ENCODE peak calls at places on chromosomes 16 and 17, in eight cellular contexts. One of them, this sample, is unnamed. For H3K36me3, the result is how much of the 10 kb centered on the place peaks cover.

GRCh38 chr17:36877774-36878173 is 59.5 kb upstream of the LHX1 start:
- DNase-seq in sigmoid colon: no peak
- DNase-seq in esophagus muscularis mucosa: no peak
- DNase-seq in testis: no peak
- DNase-seq in IMR-90: peak
- DNase-seq in ovary: no peak
- DNase-seq in stomach: no peak
- DNase-seq in transverse colon: no peak
- DNase-seq in this sample: peak

GRCh38 chr17:31825961-31826691 is 32.9 kb downstream of the COPRS start:
- DNase-seq in ovary: no peak
- DNase-seq in sigmoid colon: no peak
- DNase-seq in testis: no peak
- DNase-seq in IMR-90: peak
- DNase-seq in stomach: no peak
- DNase-seq in transverse colon: no peak
- DNase-seq in esophagus muscularis mucosa: no peak
- DNase-seq in this sample: no peak

GRCh38 chr17:61389670-61390478 is 9.8 kb upstream of the TBX2 start:
- DNase-seq in sigmoid colon: no peak
- DNase-seq in IMR-90: peak
- DNase-seq in stomach: peak
- DNase-seq in testis: no peak
- DNase-seq in transverse colon: peak
- DNase-seq in ovary: no peak
- DNase-seq in esophagus muscularis mucosa: no peak
- DNase-seq in this sample: peak

GRCh38 chr16:72947379-72948237 is 100.3 kb downstream of the ZFHX3 start:
- DNase-seq in stomach: no peak
- DNase-seq in esophagus muscularis mucosa: no peak
- DNase-seq in transverse colon: no peak
- DNase-seq in IMR-90: no peak
- DNase-seq in testis: no peak
- DNase-seq in sigmoid colon: no peak
- DNase-seq in ovary: no peak
- DNase-seq in this sample: peak

GRCh38 chr17:3845361-3845753 is 689 bp downstream of the NCBP3 start:
- DNase-seq in transverse colon: peak
- DNase-seq in stomach: no peak
- DNase-seq in ovary: no peak
- DNase-seq in IMR-90: no peak
- DNase-seq in esophagus muscularis mucosa: no peak
- DNase-seq in testis: peak
- DNase-seq in sigmoid colon: no peak
- DNase-seq in this sample: no peak

GRCh38 chr16:30949655-30950515 is 1.0 kb downstream of the ORAI3 start:
- DNase-seq in transverse colon: peak
- DNase-seq in IMR-90: peak
- DNase-seq in esophagus muscularis mucosa: peak
- DNase-seq in stomach: peak
- DNase-seq in sigmoid colon: peak
- DNase-seq in testis: peak
- DNase-seq in ovary: peak
- DNase-seq in this sample: peak

GRCh38 chr16:23416816-23417215 is 36.2 kb downstream of the COG7 start:
- DNase-seq in ovary: no peak
- DNase-seq in IMR-90: no peak
- DNase-seq in testis: no peak
- DNase-seq in stomach: no peak
- DNase-seq in esophagus muscularis mucosa: no peak
- DNase-seq in sigmoid colon: no peak
- DNase-seq in transverse colon: no peak
- DNase-seq in this sample: no peak

GRCh38 chr16:66324785-66325184 is 41.7 kb upstream of the CDH5 start:
- DNase-seq in testis: no peak
- DNase-seq in transverse colon: no peak
- DNase-seq in IMR-90: no peak
- DNase-seq in stomach: no peak
- DNase-seq in ovary: no peak
- DNase-seq in esophagus muscularis mucosa: no peak
- DNase-seq in sigmoid colon: no peak
- DNase-seq in this sample: no peak

GRCh38 chr17:39231587-39232551 is 6.1 kb upstream of the STAC2 start:
- DNase-seq in esophagus muscularis mucosa: no peak
- DNase-seq in stomach: peak
- DNase-seq in sigmoid colon: peak
- DNase-seq in IMR-90: peak
- DNase-seq in transverse colon: peak
- DNase-seq in ovary: no peak
- DNase-seq in testis: peak
- DNase-seq in this sample: peak

GRCh38 chr16:11050954-11051353 is 106.6 kb downstream of the CLEC16A start:
- DNase-seq in testis: no peak
- DNase-seq in sigmoid colon: peak
- DNase-seq in ovary: no peak
- DNase-seq in transverse colon: no peak
- DNase-seq in IMR-90: no peak
- DNase-seq in esophagus muscularis mucosa: no peak
- DNase-seq in stomach: no peak
- DNase-seq in this sample: no peak

GRCh38 chr16:9409753-9410493 is 318.5 kb downstream of the HAPSTR1 start:
- DNase-seq in testis: no peak
- DNase-seq in stomach: no peak
- DNase-seq in sigmoid colon: no peak
- DNase-seq in transverse colon: no peak
- DNase-seq in IMR-90: no peak
- DNase-seq in ovary: no peak
- DNase-seq in esophagus muscularis mucosa: no peak
- DNase-seq in this sample: no peak

GRCh38 chr17:51056813-51057510 is 63.7 kb downstream of the SPAG9 start:
- DNase-seq in ovary: peak
- DNase-seq in sigmoid colon: no peak
- DNase-seq in transverse colon: no peak
- DNase-seq in stomach: no peak
- DNase-seq in esophagus muscularis mucosa: no peak
- DNase-seq in IMR-90: peak
- DNase-seq in testis: peak
- DNase-seq in this sample: peak

GRCh38 chr16:88811600-88811849 is 203 bp downstream of the APRT start:
- DNase-seq in esophagus muscularis mucosa: no peak
- DNase-seq in IMR-90: no peak
- DNase-seq in stomach: no peak
- DNase-seq in sigmoid colon: no peak
- DNase-seq in testis: no peak
- DNase-seq in ovary: no peak
- DNase-seq in transverse colon: no peak
- DNase-seq in this sample: no peak

GRCh38 chr17:15238064-15238463 is 27.1 kb downstream of the PMP22 start:
- DNase-seq in ovary: no peak
- DNase-seq in transverse colon: no peak
- DNase-seq in testis: no peak
- DNase-seq in IMR-90: no peak
- DNase-seq in sigmoid colon: no peak
- DNase-seq in esophagus muscularis mucosa: no peak
- DNase-seq in stomach: no peak
- DNase-seq in this sample: peak

GRCh38 chr16:81740163-81740562 is 38.9 kb upstream of the PLCG2 start:
- DNase-seq in IMR-90: no peak
- DNase-seq in sigmoid colon: no peak
- DNase-seq in transverse colon: peak
- DNase-seq in ovary: no peak
- DNase-seq in esophagus muscularis mucosa: no peak
- DNase-seq in stomach: no peak
- DNase-seq in testis: no peak
- DNase-seq in this sample: no peak

GRCh38 chr16:15452456-15452855 is 18.1 kb downstream of the BMERB1 start:
- DNase-seq in sigmoid colon: no peak
- DNase-seq in transverse colon: no peak
- DNase-seq in stomach: no peak
- DNase-seq in ovary: no peak
- DNase-seq in esophagus muscularis mucosa: no peak
- DNase-seq in testis: no peak
- DNase-seq in IMR-90: no peak
- DNase-seq in this sample: no peak

GRCh38 chr16:17134586-17134985 is 336.2 kb downstream of the XYLT1 start:
- DNase-seq in esophagus muscularis mucosa: no peak
- DNase-seq in transverse colon: no peak
- DNase-seq in sigmoid colon: no peak
- DNase-seq in testis: no peak
- DNase-seq in ovary: no peak
- DNase-seq in IMR-90: no peak
- DNase-seq in stomach: no peak
- DNase-seq in this sample: no peak

GRCh38 chr16:80993293-80993691 is 13.4 kb downstream of the CMC2 start:
- DNase-seq in stomach: peak
- DNase-seq in ovary: no peak
- DNase-seq in testis: no peak
- DNase-seq in transverse colon: no peak
- DNase-seq in esophagus muscularis mucosa: no peak
- DNase-seq in sigmoid colon: no peak
- DNase-seq in IMR-90: peak
- DNase-seq in this sample: no peak

GRCh38 chr16:89473791-89474414 is 16.5 kb downstream of the ANKRD11 start:
- DNase-seq in esophagus muscularis mucosa: no peak
- DNase-seq in transverse colon: no peak
- DNase-seq in ovary: no peak
- DNase-seq in testis: no peak
- DNase-seq in sigmoid colon: no peak
- DNase-seq in stomach: no peak
- DNase-seq in IMR-90: peak
- DNase-seq in this sample: no peak

GRCh38 chr17:5000237-5000639 is 2.5 kb downstream of the KIF1C start:
- DNase-seq in testis: no peak
- DNase-seq in esophagus muscularis mucosa: no peak
- DNase-seq in transverse colon: peak
- DNase-seq in ovary: peak
- DNase-seq in sigmoid colon: peak
- DNase-seq in stomach: peak
- DNase-seq in IMR-90: no peak
- DNase-seq in this sample: peak

GRCh38 chr17:4999429-5000093 is 1.8 kb downstream of the KIF1C start:
- DNase-seq in esophagus muscularis mucosa: no peak
- DNase-seq in sigmoid colon: no peak
- DNase-seq in transverse colon: no peak
- DNase-seq in stomach: no peak
- DNase-seq in testis: no peak
- DNase-seq in IMR-90: no peak
- DNase-seq in ovary: no peak
- DNase-seq in this sample: no peak

GRCh38 chr17:4998027-4998665 is 396 bp downstream of the KIF1C start:
- DNase-seq in transverse colon: peak
- DNase-seq in testis: peak
- DNase-seq in ovary: peak
- DNase-seq in esophagus muscularis mucosa: no peak
- DNase-seq in sigmoid colon: peak
- DNase-seq in IMR-90: no peak
- DNase-seq in stomach: peak
- DNase-seq in this sample: peak

GRCh38 chr17:4998666-4999428 is 1.1 kb downstream of the KIF1C start:
- DNase-seq in stomach: peak
- DNase-seq in IMR-90: no peak
- DNase-seq in esophagus muscularis mucosa: no peak
- DNase-seq in sigmoid colon: no peak
- DNase-seq in testis: no peak
- DNase-seq in ovary: no peak
- DNase-seq in transverse colon: peak
- DNase-seq in this sample: peak

GRCh38 chr17:4997302-4998026 is at the start of the genes INCA1 and KIF1C:
- DNase-seq in stomach: peak
- DNase-seq in esophagus muscularis mucosa: peak
- DNase-seq in transverse colon: peak
- DNase-seq in IMR-90: peak
- DNase-seq in ovary: peak
- DNase-seq in testis: peak
- DNase-seq in sigmoid colon: peak
- DNase-seq in this sample: peak
- TF ChIP-seq CTCF in stomach: no peak
- TF ChIP-seq CTCF in esophagus muscularis mucosa: no peak
- TF ChIP-seq CTCF in transverse colon: peak
- TF ChIP-seq CTCF in IMR-90: no peak
- TF ChIP-seq CTCF in ovary: peak
- TF ChIP-seq CTCF in testis: peak
- TF ChIP-seq CTCF in sigmoid colon: no peak
- TF ChIP-seq CTCF in this sample: no peak

GRCh38 chr17:62965649-62966425 is at the start of gene TANC2:
- DNase-seq in ovary: peak
- DNase-seq in esophagus muscularis mucosa: peak
- DNase-seq in IMR-90: peak
- DNase-seq in sigmoid colon: peak
- DNase-seq in transverse colon: peak
- DNase-seq in testis: peak
- DNase-seq in stomach: peak
- DNase-seq in this sample: peak
- TF ChIP-seq POLR2A in ovary: peak
- TF ChIP-seq POLR2A in esophagus muscularis mucosa: no peak
- TF ChIP-seq POLR2A in IMR-90: no peak
- TF ChIP-seq POLR2A in sigmoid colon: no peak
- TF ChIP-seq POLR2A in transverse colon: peak
- TF ChIP-seq POLR2A in testis: peak
- TF ChIP-seq POLR2A in stomach: no peak
- TF ChIP-seq POLR2A in this sample: peak

GRCh38 chr16:56478228-56479049 is 27.1 kb downstream of the OGFOD1 start:
- DNase-seq in sigmoid colon: no peak
- DNase-seq in esophagus muscularis mucosa: no peak
- DNase-seq in testis: no peak
- DNase-seq in ovary: no peak
- DNase-seq in IMR-90: peak
- DNase-seq in stomach: no peak
- DNase-seq in transverse colon: no peak
- DNase-seq in this sample: no peak
- H3K36me3 ChIP-seq in sigmoid colon: under half
- H3K36me3 ChIP-seq in esophagus muscularis mucosa: half or more
- H3K36me3 ChIP-seq in testis: under half
- H3K36me3 ChIP-seq in ovary: under half
- H3K36me3 ChIP-seq in IMR-90: under half
- H3K36me3 ChIP-seq in stomach: half or more
- H3K36me3 ChIP-seq in transverse colon: under half
- H3K36me3 ChIP-seq in this sample: under half

GRCh38 chr17:58254803-58255202 is 16.4 kb downstream of the LPO start:
- DNase-seq in IMR-90: no peak
- DNase-seq in stomach: no peak
- DNase-seq in testis: no peak
- DNase-seq in esophagus muscularis mucosa: no peak
- DNase-seq in ovary: no peak
- DNase-seq in sigmoid colon: peak
- DNase-seq in transverse colon: no peak
- DNase-seq in this sample: peak
- TF ChIP-seq CTCF in IMR-90: no peak
- TF ChIP-seq CTCF in stomach: no peak
- TF ChIP-seq CTCF in testis: no peak
- TF ChIP-seq CTCF in esophagus muscularis mucosa: no peak
- TF ChIP-seq CTCF in ovary: no peak
- TF ChIP-seq CTCF in sigmoid colon: no peak
- TF ChIP-seq CTCF in transverse colon: no peak
- TF ChIP-seq CTCF in this sample: peak

GRCh38 chr17:81578038-81578441 is 25.9 kb upstream of the FAAP100 start:
- DNase-seq in sigmoid colon: no peak
- DNase-seq in testis: no peak
- DNase-seq in IMR-90: peak
- DNase-seq in ovary: no peak
- DNase-seq in transverse colon: no peak
- DNase-seq in esophagus muscularis mucosa: no peak
- DNase-seq in stomach: no peak
- DNase-seq in this sample: no peak
- TF ChIP-seq POLR2A in sigmoid colon: no peak
- TF ChIP-seq POLR2A in testis: no peak
- TF ChIP-seq POLR2A in IMR-90: no peak
- TF ChIP-seq POLR2A in ovary: no peak
- TF ChIP-seq POLR2A in transverse colon: no peak
- TF ChIP-seq POLR2A in esophagus muscularis mucosa: no peak
- TF ChIP-seq POLR2A in stomach: no peak
- TF ChIP-seq POLR2A in this sample: no peak

GRCh38 chr17:43467981-43468541 is 15.7 kb upstream of the DHX8 start:
- DNase-seq in testis: no peak
- DNase-seq in stomach: no peak
- DNase-seq in sigmoid colon: peak
- DNase-seq in IMR-90: peak
- DNase-seq in transverse colon: no peak
- DNase-seq in esophagus muscularis mucosa: no peak
- DNase-seq in ovary: no peak
- DNase-seq in this sample: peak
- H3K36me3 ChIP-seq in testis: under half
- H3K36me3 ChIP-seq in stomach: under half
- H3K36me3 ChIP-seq in sigmoid colon: under half
- H3K36me3 ChIP-seq in IMR-90: under half
- H3K36me3 ChIP-seq in transverse colon: under half
- H3K36me3 ChIP-seq in esophagus muscularis mucosa: under half
- H3K36me3 ChIP-seq in ovary: under half
- H3K36me3 ChIP-seq in this sample: under half

This sample was measured in body of pancreas.